ENCODE peak calls at places on chromosome 10, in seven cellular contexts. Q, X, K, P, H, A and R are unnamed samples.
A peak's percentile ranks its signal among the peaks of the same experiment; 100 is the strongest.

GRCh38 chr10:132360766-132361447 is 28.9 kb downstream of the LRRC27 start:
- DNase-seq in A (no peak), Q (peak; percentile 21), H (no peak), K (peak; percentile 36), X (no peak), P (no peak), R (no peak)

GRCh38 chr10:131206136-131206995 is 105.2 kb downstream of the TCERG1L start:
- DNase-seq in P (peak; percentile 7), Q (no peak), K (no peak), A (no peak), H (no peak), X (no peak), R (no peak)

GRCh38 chr10:63798599-63799498 is 277.6 kb downstream of the REEP3 start:
- DNase-seq in H (peak; percentile 88), A (no peak), X (no peak), K (peak; percentile 30), P (peak; percentile 54), Q (no peak), R (peak; percentile 38)

GRCh38 chr10:11018426-11018818 is 750 bp downstream of the CELF2 start:
- DNase-seq in K (peak; percentile 27), Q (no peak), P (peak; percentile 53), A (no peak), X (no peak), H (no peak), R (no peak)

GRCh38 chr10:8544500-8544899 is 490.0 kb downstream of the GATA3 start:
- DNase-seq in P (no peak), H (no peak), Q (no peak), X (no peak), K (no peak), A (no peak), R (no peak)

GRCh38 chr10:88810196-88810961 is 7.8 kb downstream of the LIPM start:
- DNase-seq in Q (peak; percentile 45), H (peak; percentile 65), K (peak; percentile 63), A (no peak), X (no peak), P (no peak), R (no peak)

GRCh38 chr10:70053896-70054641 is 1.4 kb downstream of the MACROH2A2 start:
- DNase-seq in H (peak; percentile 11), A (no peak), X (no peak), Q (no peak), K (peak; percentile 35), P (peak; percentile 58), R (no peak)

GRCh38 chr10:52442576-52442975 is 128.5 kb downstream of the DKK1 start:
- DNase-seq in K (no peak), P (no peak), Q (no peak), X (no peak), H (peak; percentile 68), A (no peak), R (no peak)

GRCh38 chr10:63770523-63770922 is 249.3 kb downstream of the REEP3 start:
- DNase-seq in K (no peak), A (no peak), H (no peak), P (no peak), Q (peak; percentile 3), X (no peak), R (no peak)

GRCh38 chr10:26479766-26480492 is 41.8 kb downstream of the APBB1IP start:
- DNase-seq in A (no peak), P (no peak), K (no peak), X (no peak), H (no peak), Q (peak; percentile 47), R (no peak)

GRCh38 chr10:3714526-3714925 is 70.5 kb downstream of the KLF6 start:
- DNase-seq in K (no peak), H (no peak), P (no peak), A (no peak), X (no peak), Q (no peak), R (no peak)

GRCh38 chr10:13201132-13201531 is 33.0 kb downstream of the UCMA start:
- DNase-seq in H (no peak), X (no peak), A (no peak), P (no peak), Q (no peak), K (no peak), R (no peak)

GRCh38 chr10:108523016-108523415 is 1358.5 kb upstream of the SORCS1 start:
- DNase-seq in Q (no peak), H (no peak), X (no peak), P (no peak), A (no peak), K (no peak), R (no peak)

GRCh38 chr10:50216894-50217293 is 34.4 kb downstream of the ASAH2 start:
- DNase-seq in A (no peak), H (peak; percentile 74), K (no peak), P (no peak), X (no peak), Q (no peak), R (peak; percentile 3)

GRCh38 chr10:61554925-61555324 is 101.7 kb upstream of the TMEM26 start:
- DNase-seq in P (no peak), H (no peak), X (no peak), K (no peak), Q (no peak), A (no peak), R (no peak)

GRCh38 chr10:132845780-132846595 is 60.0 kb upstream of the NKX6-2 start:
- DNase-seq in P (no peak), H (no peak), Q (no peak), K (no peak), A (no peak), X (no peak), R (no peak)

GRCh38 chr10:73095479-73096021 is 1.1 kb downstream of the P4HA1 start:
- DNase-seq in P (peak; percentile 53), K (peak; percentile 70), H (peak; percentile 78), A (no peak), X (no peak), Q (peak; percentile 58), R (no peak)

GRCh38 chr10:79981356-79981672 is 32.4 kb upstream of the SFTPD start:
- DNase-seq in A (no peak), Q (no peak), K (no peak), X (no peak), P (no peak), H (no peak), R (no peak)

GRCh38 chr10:124085680-124086079 is 7.7 kb downstream of the CHST15 start:
- DNase-seq in H (no peak), P (peak; percentile 35), X (no peak), K (no peak), Q (no peak), A (no peak), R (no peak)

GRCh38 chr10:114874827-114875541 is 53.4 kb downstream of the FHIP2A start:
- DNase-seq in A (no peak), Q (peak; percentile 37), K (no peak), P (no peak), X (no peak), H (no peak), R (no peak)

GRCh38 chr10:4545077-4545476 is 280.9 kb upstream of the AKR1E2 start:
- DNase-seq in P (no peak), Q (peak; percentile 19), H (peak; percentile 94), K (no peak), A (no peak), X (no peak), R (no peak)

GRCh38 chr10:71696635-71697326 is 22.8 kb downstream of the C10orf105 start:
- DNase-seq in K (peak; percentile 91), A (no peak), P (peak; percentile 68), Q (peak; percentile 70), H (no peak), X (no peak), R (no peak)

GRCh38 chr10:43260911-43261577 is 5.8 kb downstream of the RASGEF1A start:
- DNase-seq in Q (no peak), X (no peak), K (no peak), H (no peak), P (no peak), A (no peak), R (no peak)

GRCh38 chr10:99926925-99927718 is 82.6 kb downstream of the DNMBP start:
- DNase-seq in X (no peak), P (peak; percentile 63), Q (no peak), A (no peak), K (peak; percentile 79), H (peak; percentile 48), R (no peak)

GRCh38 chr10:52523696-52524095 is 209.6 kb downstream of the DKK1 start:
- DNase-seq in P (no peak), H (no peak), Q (no peak), X (no peak), K (no peak), A (no peak), R (no peak)

GRCh38 chr10:44571701-44572100 is 186.8 kb upstream of the CXCL12 start:
- DNase-seq in X (no peak), A (no peak), Q (no peak), H (peak; percentile 57), K (no peak), P (no peak), R (peak; percentile 9)

GRCh38 chr10:116098411-116099019 is 174.5 kb downstream of the GFRA1 start:
- DNase-seq in X (no peak), A (no peak), P (no peak), K (no peak), H (no peak), Q (no peak), R (no peak)

GRCh38 chr10:42523098-42523497 is 115.3 kb downstream of the ZNF33B start:
- DNase-seq in X (no peak), P (no peak), H (no peak), K (no peak), Q (no peak), A (no peak), R (no peak)

GRCh38 chr10:103480521-103480920 is 1.5 kb upstream of the CALHM3 start:
- DNase-seq in X (no peak), K (no peak), A (no peak), P (peak; percentile 58), H (peak; percentile 43), Q (no peak), R (no peak)